ENCODE peak calls at places on chromosomes 6 and 20, in five cellular contexts. X is fibroblast of the conjunctiva, L is WTC11, Z is T-helper 17 cell, J is Calu3. F is an unnamed sample.

GRCh38 chr20:37408202-37408929 is 62.4 kb downstream of the SRC start:
- DNase-seq in Z (no peak), L (no peak), J (no peak), X (no peak), F (no peak)

GRCh38 chr6:157099912-157100593 is 223.3 kb downstream of the TMEM242 start:
- DNase-seq in Z (peak), L (no peak), J (no peak), X (no peak), F (no peak)

GRCh38 chr6:41700577-41701347 is 34.6 kb downstream of the TFEB start:
- DNase-seq in X (no peak), Z (no peak), L (peak), J (no peak), F (peak)

GRCh38 chr20:18004389-18005031 is 35.7 kb downstream of the MGME1 start:
- DNase-seq in X (peak), J (no peak), Z (no peak), L (no peak), F (no peak)

GRCh38 chr20:9166153-9166780 is 97.4 kb downstream of the PLCB4 start:
- DNase-seq in J (no peak), X (no peak), Z (no peak), L (no peak), F (no peak)

GRCh38 chr6:40661726-40662125 is 74.6 kb upstream of the LRFN2 start:
- DNase-seq in X (no peak), J (no peak), L (no peak), Z (no peak), F (no peak)

GRCh38 chr6:5645903-5646302 is 360.8 kb downstream of the NRN1 start:
- DNase-seq in L (no peak), J (no peak), X (no peak), Z (no peak), F (no peak)

GRCh38 chr6:28349344-28349891 is 329 bp upstream of the ZKSCAN3 start:
- DNase-seq in L (no peak), J (no peak), Z (no peak), X (no peak), F (no peak)

GRCh38 chr6:3383525-3383924 is 73.3 kb downstream of the SLC22A23 start:
- DNase-seq in J (no peak), X (peak), Z (no peak), L (no peak), F (no peak)

GRCh38 chr20:43944653-43945235 is 30.1 kb downstream of the TOX2 start:
- DNase-seq in L (no peak), Z (no peak), X (no peak), J (no peak), F (no peak)

GRCh38 chr20:37535443-37536132 is 7.9 kb upstream of the BLCAP start:
- DNase-seq in J (peak), Z (no peak), L (no peak), X (no peak), F (no peak)

GRCh38 chr6:136791296-136792065 is 796 bp downstream of the MAP3K5 start:
- DNase-seq in L (peak), Z (peak), X (peak), J (peak), F (peak)

GRCh38 chr20:30892704-30893345 is 364.6 kb upstream of the DEFB115 start:
- DNase-seq in X (no peak), Z (no peak), J (no peak), L (no peak), F (no peak)

GRCh38 chr6:151494235-151494950 is 576 bp downstream of the CCDC170 start:
- DNase-seq in X (no peak), J (peak), Z (no peak), L (peak), F (peak)

GRCh38 chr6:33947916-33948594 is 144.3 kb upstream of the MLN start:
- DNase-seq in Z (no peak), L (no peak), X (no peak), J (no peak), F (no peak)

GRCh38 chr6:28311139-28311823 is 24.7 kb downstream of the ZSCAN31 start:
- DNase-seq in X (no peak), Z (no peak), L (no peak), J (no peak), F (peak)

GRCh38 chr6:64777941-64778785 is 928.9 kb downstream of the EYS start:
- DNase-seq in Z (no peak), L (no peak), J (no peak), X (peak), F (no peak)

GRCh38 chr6:5173862-5174643 is 86.7 kb downstream of the LYRM4 start:
- DNase-seq in J (no peak), X (no peak), L (no peak), Z (peak), F (no peak)

GRCh38 chr6:125839471-125839870 is 48.7 kb downstream of the NCOA7 start:
- DNase-seq in X (no peak), J (no peak), Z (no peak), L (no peak), F (no peak)

GRCh38 chr6:116074732-116075387 is 14.2 kb upstream of the FRK start:
- DNase-seq in Z (no peak), J (no peak), X (no peak), L (no peak), F (no peak)

GRCh38 chr6:142947702-142948480 is 2.9 kb upstream of the HIVEP2 start:
- DNase-seq in Z (no peak), L (no peak), J (no peak), X (no peak), F (no peak)

GRCh38 chr6:45718901-45719300 is 296.8 kb downstream of the CLIC5 start:
- DNase-seq in L (no peak), X (no peak), Z (no peak), J (no peak), F (no peak)

GRCh38 chr6:79494841-79495240 is 42.4 kb downstream of the LCA5 start:
- DNase-seq in Z (no peak), L (peak), X (no peak), J (no peak), F (peak)

GRCh38 chr6:166636191-166636938 is 9.3 kb upstream of the RPS6KA2 start:
- DNase-seq in Z (no peak), J (no peak), X (no peak), L (no peak), F (no peak)

GRCh38 chr6:2563635-2564034 is 187.1 kb downstream of the MYLK4 start:
- DNase-seq in L (no peak), J (no peak), Z (no peak), X (no peak), F (no peak)

GRCh38 chr6:109977791-109978173 is 329 bp upstream of the GPR6 start:
- DNase-seq in J (no peak), L (no peak), X (no peak), Z (no peak), F (peak)

GRCh38 chr20:16771204-16771603 is 23.0 kb downstream of the OTOR start:
- DNase-seq in J (no peak), L (no peak), X (no peak), Z (no peak), F (no peak)

GRCh38 chr6:1024161-1024560 is 287.7 kb upstream of the FOXQ1 start:
- DNase-seq in X (no peak), J (no peak), Z (no peak), L (no peak), F (no peak)

GRCh38 chr6:42263165-42263852 is 45.6 kb upstream of the MRPS10 start:
- DNase-seq in Z (no peak), J (no peak), L (peak), X (no peak), F (peak)

F was measured in neural progenitor cell.